ENCODE peak calls at places on chromosomes 12 and 14, in seven cellular contexts. S is breast epithelium, W is transverse colon, V is K562, E is suprapubic skin, R is HepG2, G is HCT116. A is an unnamed sample. For H3K36me3, the result is how much of the 10 kb centered on the place peaks cover.

GRCh38 chr14:102417118-102417517 is 54.4 kb downstream of the TECPR2 start:
- DNase-seq in V (no peak), E (no peak), G (no peak), S (no peak), W (no peak), R (no peak), A (no peak)

GRCh38 chr14:102937331-102938175 is 15.1 kb downstream of the AMN start:
- DNase-seq in E (no peak), V (no peak), R (no peak), W (no peak), G (no peak), S (no peak), A (no peak)

GRCh38 chr14:57749267-57749666 is 116.6 kb downstream of the SLC35F4 start:
- DNase-seq in E (no peak), W (no peak), R (no peak), G (no peak), V (no peak), S (no peak), A (no peak)

GRCh38 chr14:104731249-104731924 is 7.4 kb downstream of the ADSS1 start:
- DNase-seq in W (no peak), S (no peak), E (no peak), R (peak), G (no peak), V (peak), A (no peak)

GRCh38 chr12:26528943-26529342 is 304.1 kb downstream of the ITPR2 start:
- DNase-seq in E (no peak), S (no peak), W (no peak), R (no peak), V (no peak), G (no peak), A (no peak)

GRCh38 chr12:13444076-13444475 is 247.6 kb downstream of the EMP1 start:
- DNase-seq in V (no peak), R (no peak), G (no peak), E (no peak), S (no peak), W (no peak), A (peak)

GRCh38 chr12:32290411-32290810 is 108.9 kb upstream of the FGD4 start:
- DNase-seq in S (no peak), V (no peak), R (no peak), G (no peak), W (no peak), E (no peak), A (no peak)

GRCh38 chr12:108914031-108914630 is 34.2 kb downstream of the DAO start:
- DNase-seq in G (no peak), S (no peak), E (no peak), V (no peak), R (no peak), W (no peak), A (no peak)

GRCh38 chr12:99339663-99340062 is 307.9 kb upstream of the GARIN6 start:
- DNase-seq in V (no peak), R (no peak), G (no peak), W (no peak), E (no peak), S (no peak), A (no peak)

GRCh38 chr12:14403711-14404164 is 38.3 kb downstream of the ATF7IP start:
- DNase-seq in G (no peak), S (no peak), E (no peak), W (no peak), R (no peak), V (peak), A (peak)

GRCh38 chr14:50798048-50798421 is 32.9 kb downstream of the NIN start:
- DNase-seq in W (no peak), V (no peak), R (no peak), E (no peak), G (no peak), S (no peak), A (no peak)

GRCh38 chr12:57135939-57136338 is 7.7 kb downstream of the LRP1 start:
- DNase-seq in E (no peak), V (no peak), G (no peak), W (no peak), S (no peak), R (no peak), A (no peak)

GRCh38 chr12:131117438-131118245 is 163.9 kb downstream of the ADGRD1 start:
- DNase-seq in R (no peak), V (no peak), S (no peak), G (no peak), E (peak), W (no peak), A (no peak)

GRCh38 chr12:53676715-53677611 is 1.1 kb upstream of the ATP5MC2 start:
- DNase-seq in G (no peak), S (no peak), V (no peak), R (no peak), E (peak), W (peak), A (no peak)

GRCh38 chr12:105485926-105486325 is 155.4 kb downstream of the C12orf75 start:
- DNase-seq in G (no peak), W (no peak), S (no peak), E (no peak), V (no peak), R (no peak), A (no peak)

GRCh38 chr14:90061849-90062794 is at the start of gene KCNK13:
- DNase-seq in W (peak), V (no peak), S (no peak), R (no peak), G (no peak), E (no peak), A (no peak)

GRCh38 chr12:26195250-26195640 is at the start of gene SSPN:
- DNase-seq in V (no peak), E (peak), R (no peak), G (no peak), S (peak), W (peak), A (no peak)

DNA sequence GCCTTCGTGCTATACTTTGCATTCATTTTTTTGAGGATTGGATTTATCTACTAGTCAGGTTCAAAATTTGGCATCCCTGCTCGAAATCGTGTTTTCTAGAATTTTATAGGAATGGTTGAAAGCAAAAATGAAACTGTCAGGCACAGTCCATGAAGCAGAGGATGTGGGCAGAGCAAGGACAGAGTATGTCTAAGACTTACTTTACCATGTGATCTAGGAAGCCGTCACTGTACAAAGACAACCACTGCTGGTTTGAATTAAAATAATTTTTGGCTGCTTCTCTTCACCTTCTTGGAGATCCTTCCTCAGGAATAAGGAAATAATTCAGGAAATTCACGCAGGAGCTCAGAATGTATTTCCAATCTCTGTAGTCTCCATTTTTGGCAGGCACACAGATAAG is 31.6 kb upstream of the SGPP1 start:
- DNase-seq in S (no peak), G (no peak), R (no peak), E (no peak), W (no peak), V (no peak), A (no peak)
- TF ChIP-seq POLR2AphosphoS5 in S (no peak), G (no peak), R (no peak), E (no peak), W (no peak), V (no peak), A (no peak)

DNA sequence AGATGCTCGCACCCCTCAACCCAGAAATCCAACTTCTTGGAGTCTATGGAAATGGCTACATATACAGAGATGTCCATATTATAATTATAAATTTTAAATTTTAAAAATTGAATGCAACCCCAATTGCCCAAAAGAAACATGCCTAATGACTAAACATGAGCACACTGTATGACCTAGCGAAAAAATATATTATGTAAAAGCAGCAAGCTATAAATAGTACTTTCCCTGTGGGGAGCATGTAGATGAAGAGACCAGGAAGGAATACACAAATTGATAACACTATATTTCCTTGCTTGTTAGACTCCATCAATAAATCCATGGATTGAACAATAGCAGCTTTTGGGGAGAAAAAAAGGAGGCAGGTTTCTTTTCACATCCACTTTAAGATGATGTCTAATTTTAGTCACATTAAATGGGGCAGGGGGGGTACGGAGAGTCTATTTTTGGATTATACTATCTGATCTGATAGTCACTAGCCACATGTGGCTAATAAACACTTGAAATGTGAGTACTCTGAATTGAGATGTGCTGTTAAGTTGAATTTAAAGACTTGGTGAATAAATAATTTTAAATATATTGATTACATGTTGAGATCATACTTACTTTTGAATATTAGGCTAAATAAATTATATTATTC is 17.6 kb downstream of the MAX start:
- DNase-seq in W (no peak), G (no peak), S (no peak), E (no peak), R (no peak), V (no peak), A (no peak)
- H3K36me3 ChIP-seq in W (under half), G (under half), S (under half), E (half or more), R (half or more), V (half or more), A (half or more)

DNA sequence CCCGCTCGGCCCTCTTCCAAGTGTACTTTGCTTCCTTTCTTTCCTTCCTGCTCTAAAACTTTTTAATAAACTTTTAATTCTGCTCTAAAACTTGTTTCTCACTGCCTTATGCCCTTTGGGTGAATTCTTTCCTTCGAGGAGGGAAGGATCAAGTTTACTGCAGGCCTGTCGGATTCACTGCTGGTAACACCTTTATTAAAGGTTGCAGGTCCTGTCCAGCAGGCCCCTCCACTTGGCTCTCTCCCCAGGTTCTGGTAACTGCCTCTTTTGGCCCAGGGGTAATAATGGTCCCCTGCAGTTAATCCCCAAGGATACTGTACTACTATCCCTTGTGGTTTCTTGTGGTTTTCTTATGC is 152.7 kb upstream of the EEA1 start:
- DNase-seq in S (no peak), G (no peak), V (no peak), E (no peak), W (no peak), R (no peak), A (no peak)
- TF ChIP-seq POLR2AphosphoS5 in S (no peak), G (no peak), V (no peak), E (no peak), W (no peak), R (no peak), A (no peak)

GRCh38 chr12:50129297-50129696 is 17.3 kb downstream of the COX14 start:
- DNase-seq in G (no peak), R (no peak), E (no peak), S (no peak), W (no peak), V (no peak), A (no peak)

GRCh38 chr12:50132505-50133135 is 20.6 kb downstream of the COX14 start:
- DNase-seq in R (peak), E (no peak), G (no peak), V (no peak), W (no peak), S (no peak), A (peak)

GRCh38 chr12:50121636-50122035 is 9.6 kb downstream of the COX14 start:
- DNase-seq in V (no peak), S (no peak), G (no peak), W (no peak), E (no peak), R (no peak), A (no peak)

DNA sequence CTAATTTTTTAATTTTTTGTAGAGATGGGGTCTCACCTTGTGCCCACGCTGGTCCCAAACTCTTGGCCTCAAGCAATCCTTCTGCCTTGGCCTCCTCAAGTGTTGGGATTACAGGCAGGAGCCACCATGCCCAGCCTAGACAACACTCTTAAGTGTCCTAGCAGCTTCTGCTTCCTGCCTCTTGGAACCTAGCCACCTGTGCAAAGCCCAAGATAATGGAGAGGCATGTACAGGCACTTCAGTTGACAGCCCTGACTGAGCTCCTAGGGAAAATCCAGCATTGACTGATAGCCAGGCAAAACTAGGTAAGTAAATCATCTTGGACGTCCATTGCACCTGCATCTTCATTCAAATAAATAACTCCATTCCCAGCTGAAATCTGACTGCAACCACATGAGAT is 15.5 kb downstream of the COX14 start:
- DNase-seq in V (no peak), G (no peak), S (peak), E (no peak), W (no peak), R (no peak), A (no peak)
- H3K36me3 ChIP-seq in V (half or more), G (under half), S (under half), E (half or more), W (under half), R (under half), A (under half)

GRCh38 chr12:569803-570236 is 93.4 kb downstream of the NINJ2 start:
- DNase-seq in V (peak), S (peak), G (peak), W (peak), E (peak), R (peak), A (no peak)
- TF ChIP-seq POLR2AphosphoS5 in V (no peak), S (peak), G (no peak), W (peak), E (no peak), R (no peak), A (no peak)

GRCh38 chr12:96230646-96231045 is 36.5 kb downstream of the ELK3 start:
- DNase-seq in S (no peak), G (no peak), W (no peak), V (no peak), E (no peak), R (no peak), A (no peak)
- H3K36me3 ChIP-seq in S (under half), G (under half), W (under half), V (under half), E (under half), R (under half), A (under half)

A was measured in SK-N-MC.